ENCODE peak calls at places on chromosomes 12 and 14, in five cellular contexts. One of them, this sample, is unnamed.
A peak's percentile ranks its signal among the peaks of the same experiment; 100 is the strongest.

GRCh38 chr12:67026847-67027246 is 242.3 kb upstream of the CAND1 start:
- DNase-seq in H1: no peak
- DNase-seq in K562: no peak
- DNase-seq in HepG2: no peak
- DNase-seq in GM12878: no peak
- DNase-seq in this sample: no peak

GRCh38 chr12:93733358-93733757 is 56.2 kb downstream of the CRADD start:
- DNase-seq in K562: no peak
- DNase-seq in GM12878: no peak
- DNase-seq in HepG2: no peak
- DNase-seq in H1: no peak
- DNase-seq in this sample: no peak

GRCh38 chr14:86673523-86673969 is 1143.6 kb downstream of the FLRT2 start:
- DNase-seq in GM12878: no peak
- DNase-seq in HepG2: peak; percentile 75
- DNase-seq in K562: no peak
- DNase-seq in H1: no peak
- DNase-seq in this sample: no peak

GRCh38 chr12:55829967-55830600 is 697 bp upstream of the DNAJC14 start:
- DNase-seq in K562: peak; percentile 60
- DNase-seq in HepG2: no peak
- DNase-seq in GM12878: no peak
- DNase-seq in H1: no peak
- DNase-seq in this sample: no peak

GRCh38 chr14:23183479-23183878 is at the start of gene SLC7A8:
- DNase-seq in K562: no peak
- DNase-seq in H1: no peak
- DNase-seq in HepG2: no peak
- DNase-seq in GM12878: no peak
- DNase-seq in this sample: peak; percentile 7

GRCh38 chr12:12700249-12700648 is 4.3 kb upstream of the GPR19 start:
- DNase-seq in GM12878: no peak
- DNase-seq in K562: no peak
- DNase-seq in H1: no peak
- DNase-seq in HepG2: no peak
- DNase-seq in this sample: no peak

GRCh38 chr12:106288510-106289195 is 13.9 kb upstream of the TCP11L2 start:
- DNase-seq in GM12878: no peak
- DNase-seq in K562: peak; percentile 32
- DNase-seq in HepG2: peak; percentile 91
- DNase-seq in H1: no peak
- DNase-seq in this sample: peak; percentile 76

GRCh38 chr12:62709321-62709720 is 225.6 kb downstream of the PPM1H start:
- DNase-seq in HepG2: no peak
- DNase-seq in GM12878: no peak
- DNase-seq in H1: no peak
- DNase-seq in K562: no peak
- DNase-seq in this sample: no peak

GRCh38 chr12:19052689-19053088 is 76.8 kb upstream of the PLEKHA5 start:
- DNase-seq in K562: no peak
- DNase-seq in GM12878: no peak
- DNase-seq in H1: no peak
- DNase-seq in HepG2: no peak
- DNase-seq in this sample: no peak

GRCh38 chr14:77268989-77269595 is 1.9 kb downstream of the NGB start:
- DNase-seq in K562: no peak
- DNase-seq in HepG2: no peak
- DNase-seq in H1: no peak
- DNase-seq in GM12878: no peak
- DNase-seq in this sample: no peak

GRCh38 chr14:35576260-35576659 is 42.3 kb downstream of the INSM2 start:
- DNase-seq in GM12878: no peak
- DNase-seq in K562: no peak
- DNase-seq in HepG2: peak; percentile 82
- DNase-seq in H1: no peak
- DNase-seq in this sample: no peak

GRCh38 chr12:101021911-101022388 is 188.1 kb downstream of the SLC5A8 start:
- DNase-seq in H1: no peak
- DNase-seq in GM12878: no peak
- DNase-seq in K562: no peak
- DNase-seq in HepG2: peak; percentile 5
- DNase-seq in this sample: peak; percentile 70

GRCh38 chr12:4307593-4308333 is 13.2 kb upstream of the TIGAR start:
- DNase-seq in H1: peak; percentile 87
- DNase-seq in HepG2: peak; percentile 79
- DNase-seq in K562: peak; percentile 51
- DNase-seq in GM12878: no peak
- DNase-seq in this sample: peak; percentile 77

GRCh38 chr12:74365178-74365964 is 172.3 kb upstream of the ATXN7L3B start:
- DNase-seq in GM12878: no peak
- DNase-seq in HepG2: peak; percentile 21
- DNase-seq in K562: peak; percentile 40
- DNase-seq in H1: no peak
- DNase-seq in this sample: no peak

GRCh38 chr12:29223431-29223830 is 74.4 kb downstream of the FAR2 start:
- DNase-seq in K562: no peak
- DNase-seq in GM12878: no peak
- DNase-seq in HepG2: no peak
- DNase-seq in H1: no peak
- DNase-seq in this sample: no peak

GRCh38 chr12:120397827-120398563 is 29.0 kb upstream of the MSI1 start:
- DNase-seq in H1: no peak
- DNase-seq in K562: no peak
- DNase-seq in GM12878: no peak
- DNase-seq in HepG2: no peak
- DNase-seq in this sample: no peak

GRCh38 chr12:124557518-124558223 is 9.7 kb downstream of the NCOR2 start:
- DNase-seq in K562: no peak
- DNase-seq in H1: no peak
- DNase-seq in GM12878: no peak
- DNase-seq in HepG2: no peak
- DNase-seq in this sample: no peak

GRCh38 chr12:48197967-48198618 is 5.0 kb downstream of the OR10AD1 start:
- DNase-seq in GM12878: peak; percentile 80
- DNase-seq in K562: peak; percentile 96
- DNase-seq in HepG2: no peak
- DNase-seq in H1: peak; percentile 92
- DNase-seq in this sample: peak; percentile 87

GRCh38 chr14:41607966-41608663 is 1.4 kb downstream of the LRFN5 start:
- DNase-seq in H1: no peak
- DNase-seq in GM12878: no peak
- DNase-seq in K562: no peak
- DNase-seq in HepG2: no peak
- DNase-seq in this sample: no peak

GRCh38 chr12:104063712-104064030 is 660 bp upstream of the HCFC2 start:
- DNase-seq in H1: no peak
- DNase-seq in GM12878: peak; percentile 15
- DNase-seq in K562: peak; percentile 16
- DNase-seq in HepG2: no peak
- DNase-seq in this sample: no peak

GRCh38 chr14:45135181-45135580 is 549 bp upstream of the FANCM start:
- DNase-seq in K562: no peak
- DNase-seq in HepG2: no peak
- DNase-seq in GM12878: no peak
- DNase-seq in H1: no peak
- DNase-seq in this sample: no peak

GRCh38 chr14:106842687-106843086 is 1316.3 kb downstream of the TMEM121 start:
- DNase-seq in GM12878: no peak
- DNase-seq in H1: no peak
- DNase-seq in K562: peak; percentile 19
- DNase-seq in HepG2: peak; percentile 55
- DNase-seq in this sample: no peak

GRCh38 chr12:50195832-50196231 is 28.7 kb upstream of the CERS5 start:
- DNase-seq in HepG2: no peak
- DNase-seq in K562: no peak
- DNase-seq in H1: no peak
- DNase-seq in GM12878: no peak
- DNase-seq in this sample: no peak

GRCh38 chr12:40945772-40946171 is 242.3 kb upstream of the PDZRN4 start:
- DNase-seq in H1: no peak
- DNase-seq in GM12878: no peak
- DNase-seq in K562: no peak
- DNase-seq in HepG2: no peak
- DNase-seq in this sample: no peak

GRCh38 chr14:79057333-79057732 is 887.2 kb downstream of the NRXN3 start:
- DNase-seq in GM12878: no peak
- DNase-seq in H1: no peak
- DNase-seq in HepG2: no peak
- DNase-seq in K562: no peak
- DNase-seq in this sample: no peak

GRCh38 chr12:85441740-85442139 is 161.7 kb downstream of the ALX1 start:
- DNase-seq in HepG2: peak; percentile 9
- DNase-seq in GM12878: no peak
- DNase-seq in H1: no peak
- DNase-seq in K562: no peak
- DNase-seq in this sample: peak; percentile 16

GRCh38 chr12:54723653-54724256 is 75.6 kb upstream of the DCD start:
- DNase-seq in HepG2: no peak
- DNase-seq in GM12878: no peak
- DNase-seq in H1: no peak
- DNase-seq in K562: peak; percentile 22
- DNase-seq in this sample: peak; percentile 13

GRCh38 chr14:89131004-89131750 is 285.9 kb downstream of the FOXN3 start:
- DNase-seq in K562: no peak
- DNase-seq in H1: no peak
- DNase-seq in GM12878: no peak
- DNase-seq in HepG2: no peak
- DNase-seq in this sample: no peak

GRCh38 chr14:30519961-30520360 is 39.0 kb upstream of the G2E3 start:
- DNase-seq in HepG2: no peak
- DNase-seq in K562: no peak
- DNase-seq in H1: no peak
- DNase-seq in GM12878: no peak
- DNase-seq in this sample: no peak

GRCh38 chr12:45269407-45269741 is 53.5 kb downstream of the ANO6 start:
- DNase-seq in GM12878: no peak
- DNase-seq in K562: no peak
- DNase-seq in HepG2: no peak
- DNase-seq in H1: no peak
- DNase-seq in this sample: no peak

GRCh38 chr12:40499856-40500255 is 192.4 kb upstream of the CNTN1 start:
- DNase-seq in H1: no peak
- DNase-seq in GM12878: no peak
- DNase-seq in K562: no peak
- DNase-seq in HepG2: no peak
- DNase-seq in this sample: no peak

GRCh38 chr12:52508211-52508610 is 12.0 kb downstream of the KRT5 start:
- DNase-seq in K562: no peak
- DNase-seq in H1: no peak
- DNase-seq in HepG2: no peak
- DNase-seq in GM12878: no peak
- DNase-seq in this sample: no peak

DNA sequence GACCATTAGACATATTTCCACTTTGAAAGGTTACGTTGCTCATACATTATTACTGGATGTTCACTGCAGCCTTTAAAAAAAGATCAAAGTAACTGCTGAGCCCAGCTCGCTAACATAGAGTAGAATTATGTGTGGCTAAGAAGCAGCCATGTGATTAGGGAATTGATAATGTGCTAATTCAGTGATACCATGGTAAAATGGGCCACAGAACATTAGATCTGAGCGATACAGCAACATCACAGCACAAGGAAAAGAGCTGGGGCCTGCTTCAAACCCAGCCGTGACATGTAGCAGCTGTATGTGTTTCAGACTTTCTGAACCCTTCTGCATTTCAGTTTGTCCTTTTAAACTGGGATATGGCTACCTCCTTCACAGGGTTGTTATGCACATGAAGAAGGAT is 92.3 kb upstream of the LMNTD1 start:
- DNase-seq in K562: no peak
- DNase-seq in HepG2: no peak
- DNase-seq in GM12878: no peak
- DNase-seq in H1: no peak
- DNase-seq in this sample: no peak
- TF ChIP-seq SP1 in K562: no peak
- TF ChIP-seq SP1 in HepG2: no peak
- TF ChIP-seq SP1 in GM12878: no peak
- TF ChIP-seq SP1 in H1: no peak
- TF ChIP-seq SP1 in this sample: no peak

DNA sequence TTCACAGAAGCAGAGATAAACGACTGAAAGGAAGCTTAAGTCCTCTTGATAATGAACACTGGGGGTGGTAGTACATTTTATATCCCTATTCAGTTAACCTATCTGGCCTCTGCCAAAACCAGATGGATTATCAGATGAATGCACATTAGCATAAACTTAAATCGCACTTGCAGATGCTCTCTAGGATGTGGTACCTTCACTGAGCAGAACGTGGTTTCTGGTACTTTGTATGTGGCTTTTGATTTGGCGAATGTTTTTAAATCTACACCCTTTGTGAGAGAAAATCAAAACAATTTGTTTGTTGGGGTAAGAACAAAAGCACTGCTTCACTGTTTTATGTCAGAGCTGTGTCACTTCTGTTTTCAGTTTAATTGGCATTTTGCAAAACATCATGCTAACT is 21.2 kb upstream of the TAS2R14 start:
- DNase-seq in K562: no peak
- DNase-seq in GM12878: no peak
- DNase-seq in H1: no peak
- DNase-seq in HepG2: no peak
- DNase-seq in this sample: no peak
- TF ChIP-seq ZNF274 in K562: no peak
- TF ChIP-seq ZNF274 in GM12878: no peak
- TF ChIP-seq ZNF274 in H1: no peak
- TF ChIP-seq ZNF274 in HepG2: no peak
- TF ChIP-seq ZNF274 in this sample: no peak

GRCh38 chr14:100317897-100318808 is 5.0 kb upstream of the SLC25A47 start:
- DNase-seq in HepG2: no peak
- DNase-seq in GM12878: no peak
- DNase-seq in H1: peak; percentile 44
- DNase-seq in K562: peak; percentile 77
- DNase-seq in this sample: peak; percentile 35
- TF ChIP-seq SP1 in HepG2: no peak
- TF ChIP-seq SP1 in GM12878: no peak
- TF ChIP-seq SP1 in H1: no peak
- TF ChIP-seq SP1 in K562: no peak
- TF ChIP-seq SP1 in this sample: no peak

DNA sequence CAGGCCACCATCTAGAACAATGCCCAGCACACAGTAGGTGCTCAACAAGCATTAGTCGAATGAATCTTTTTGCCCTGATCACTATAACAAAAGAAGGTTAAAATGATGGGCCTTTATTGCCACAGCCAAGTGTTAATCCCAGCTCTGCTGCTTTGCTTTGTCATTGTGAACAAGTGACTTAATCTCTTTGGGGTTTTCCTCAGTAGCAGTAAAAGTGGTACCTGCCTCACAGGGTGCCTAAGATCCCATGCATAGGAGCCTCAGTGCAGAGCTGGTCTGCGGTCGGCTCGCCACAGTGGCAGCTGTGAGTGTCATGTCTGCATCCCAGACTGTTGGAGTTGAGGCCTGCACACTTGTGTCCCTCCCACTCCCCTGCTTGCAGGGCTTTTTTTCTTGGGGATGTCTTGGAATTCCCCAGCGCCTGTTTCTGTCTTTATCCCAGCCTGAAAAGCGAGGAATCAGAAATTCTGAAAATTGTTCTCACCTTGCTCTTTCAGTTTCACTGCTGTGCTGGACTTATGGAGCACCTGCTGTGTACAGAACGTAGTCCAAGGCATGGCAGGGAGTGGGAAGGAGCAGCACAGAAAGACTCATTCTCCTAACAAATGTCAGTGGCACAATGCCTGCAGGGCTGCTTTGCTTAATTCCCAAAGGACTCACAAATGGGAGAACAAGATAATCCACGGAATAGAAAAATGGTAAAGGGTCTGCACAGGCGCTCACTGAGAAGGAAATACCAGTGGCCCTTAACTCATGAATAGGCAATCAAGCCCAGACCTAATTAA is 90.8 kb downstream of the EML1 start:
- DNase-seq in K562: no peak
- DNase-seq in HepG2: no peak
- DNase-seq in H1: no peak
- DNase-seq in GM12878: no peak
- DNase-seq in this sample: no peak
- TF ChIP-seq ZNF274 in K562: no peak
- TF ChIP-seq ZNF274 in HepG2: no peak
- TF ChIP-seq ZNF274 in H1: no peak
- TF ChIP-seq ZNF274 in GM12878: no peak
- TF ChIP-seq ZNF274 in this sample: no peak

This sample was measured in HCT116.